ENCODE peak calls at places on chromosomes 7 and 10, in four cellular contexts. J is heart right ventricle, G is GM23338, C is dorsolateral prefrontal cortex. X is an unnamed sample.

GRCh38 chr7:27139335-27140107 is 4.0 kb downstream of the HOXA5 start:
- DNase-seq in J (no peak), G (peak; percentile 76), C (no peak), X (no peak)

GRCh38 chr10:127737563-127738511 is 852 bp downstream of the FOXI2 start:
- DNase-seq in J (no peak), G (peak; percentile 31), C (no peak), X (no peak)

GRCh38 chr10:26706206-26706605 is 8.7 kb downstream of the PDSS1 start:
- DNase-seq in J (no peak), C (no peak), G (no peak), X (no peak)

GRCh38 chr10:3911713-3912442 is 126.9 kb upstream of the KLF6 start:
- DNase-seq in J (no peak), G (no peak), C (no peak), X (no peak)

GRCh38 chr7:6294839-6295238 is 22.4 kb upstream of the CYTH3 start:
- DNase-seq in J (no peak), C (no peak), G (no peak), X (no peak)

GRCh38 chr7:155222578-155222977 is 75.1 kb upstream of the INSIG1 start:
- DNase-seq in J (no peak), C (no peak), G (no peak), X (no peak)

GRCh38 chr10:75094465-75094864 is 17.0 kb upstream of the SAMD8 start:
- DNase-seq in C (no peak), G (no peak), J (no peak), X (no peak)

GRCh38 chr7:35701287-35701686 is 6.4 kb upstream of the HERPUD2 start:
- DNase-seq in G (no peak), J (no peak), C (no peak), X (no peak)

GRCh38 chr10:6171891-6172354 is 30.8 kb upstream of the PFKFB3 start:
- DNase-seq in G (no peak), J (peak; percentile 60), C (peak; percentile 89), X (peak; percentile 94)

GRCh38 chr10:125003146-125003900 is 61.4 kb downstream of the ZRANB1 start:
- DNase-seq in G (no peak), J (no peak), C (peak; percentile 6), X (no peak)

GRCh38 chr10:6581750-6582697 is 1.9 kb upstream of the PRKCQ start:
- DNase-seq in J (no peak), G (peak; percentile 69), C (no peak), X (no peak)

GRCh38 chr7:70833726-70834125 is 298.2 kb upstream of the GALNT17 start:
- DNase-seq in C (no peak), J (no peak), G (no peak), X (peak; percentile 9)

GRCh38 chr7:151088019-151088855 is 2.0 kb downstream of the AGAP3 start:
- DNase-seq in G (peak; percentile 53), C (no peak), J (no peak), X (peak; percentile 58)

GRCh38 chr7:19262794-19263193 is 117.6 kb upstream of the FERD3L start:
- DNase-seq in C (no peak), J (no peak), G (peak; percentile 2), X (no peak)
- TF ChIP-seq CTCF in C (no peak), J (no peak), G (peak; percentile 11), X (no peak)

GRCh38 chr10:22690614-22691431 is 23.6 kb downstream of the PIP4K2A start:
- DNase-seq in G (peak; percentile 64), C (no peak), J (no peak), X (peak; percentile 23)

GRCh38 chr10:22690158-22690557 is 24.2 kb downstream of the PIP4K2A start:
- DNase-seq in C (no peak), G (no peak), J (no peak), X (no peak)

GRCh38 chr10:22693371-22693784 is 21.0 kb downstream of the PIP4K2A start:
- DNase-seq in G (no peak), J (no peak), C (no peak), X (peak; percentile 76)

GRCh38 chr10:22697101-22697500 is 17.3 kb downstream of the PIP4K2A start:
- DNase-seq in C (no peak), J (no peak), G (no peak), X (no peak)

DNA sequence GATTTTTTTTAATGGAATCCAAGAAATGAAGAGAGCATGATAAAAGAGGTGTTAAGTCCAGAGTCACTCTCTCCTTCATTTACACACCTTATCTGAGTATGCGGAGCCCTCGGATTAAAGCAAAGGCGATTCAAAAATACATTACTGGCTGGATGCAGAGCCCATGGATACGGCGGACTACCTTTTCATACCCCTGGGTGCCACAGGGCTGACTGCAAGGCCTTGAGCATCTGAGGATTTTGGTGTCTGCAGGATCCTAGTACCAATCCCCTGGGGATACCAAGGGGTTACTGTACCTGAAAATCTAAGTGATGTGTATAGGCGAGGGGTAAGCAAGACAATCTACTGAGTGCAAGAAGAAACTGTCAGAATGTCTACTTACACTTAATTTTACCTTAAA is 20.5 kb downstream of the PIP4K2A start:
- DNase-seq in J (no peak), C (no peak), G (no peak), X (no peak)
- H3K4me3 ChIP-seq in J (no peak overlapping the region), C (no peak overlapping the region), G (no peak overlapping the region), X (no peak overlapping the region)

DNA sequence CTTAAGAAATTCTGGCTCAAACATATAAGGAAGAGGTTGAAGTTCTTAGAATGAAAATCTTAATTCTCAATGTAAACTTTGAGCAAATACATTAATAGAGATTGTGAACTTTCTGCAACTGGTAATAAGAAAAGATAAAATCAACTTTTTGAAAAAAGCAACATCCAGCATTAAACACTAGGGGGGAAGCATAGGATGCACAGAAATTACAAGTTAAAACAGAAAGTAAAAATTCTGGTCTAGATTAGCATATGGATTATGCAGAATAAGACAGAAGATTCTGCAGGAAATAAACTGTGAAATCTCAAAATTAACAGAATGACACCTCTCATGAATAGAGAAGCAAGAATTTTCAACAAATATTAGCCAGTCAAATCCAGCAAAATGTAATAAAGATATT is 38.0 kb upstream of the CAV2 start:
- DNase-seq in C (no peak), J (no peak), G (no peak), X (no peak)
- TF ChIP-seq CTCF in C (no peak), J (no peak), G (no peak), X (peak; percentile 12)

GRCh38 chr10:14859775-14860174 is 18.9 kb upstream of the SUV39H2 start:
- DNase-seq in J (no peak), G (no peak), C (no peak), X (no peak)
- H3K4me3 ChIP-seq in J (no peak overlapping the region), G (no peak overlapping the region), C (no peak overlapping the region), X (no peak overlapping the region)

GRCh38 chr7:55593515-55594318 is 21.4 kb upstream of the VOPP1 start:
- DNase-seq in J (peak; percentile 73), G (peak; percentile 87), C (peak; percentile 33), X (peak; percentile 85)
- TF ChIP-seq CTCF in J (peak; percentile 68), G (peak; percentile 79), C (peak; percentile 76), X (peak; percentile 82)